ENCODE peak calls at places on chromosome 19, in five cellular contexts. T, W, M, Y and U are unnamed samples.

GRCh38 chr19:35347171-35347929 is at the start of gene FFAR1:
- DNase-seq in W (peak), M (no peak), T (no peak), Y (peak), U (peak)

GRCh38 chr19:32296694-32297093 is 48.7 kb upstream of the ZNF507 start:
- DNase-seq in M (no peak), Y (no peak), W (no peak), T (no peak), U (no peak)

GRCh38 chr19:43438291-43439162 is 23.8 kb downstream of the TEX101 start:
- DNase-seq in T (peak), M (peak), W (no peak), Y (no peak), U (peak)

GRCh38 chr19:46515879-46516350 is 20.2 kb upstream of the PNMA8B start:
- DNase-seq in T (peak), M (no peak), W (no peak), Y (no peak), U (no peak)

GRCh38 chr19:38209671-38210457 is 14.2 kb downstream of the DPF1 start:
- DNase-seq in Y (peak), W (no peak), T (no peak), M (peak), U (peak)

GRCh38 chr19:33778089-33778791 is 18.4 kb upstream of the KCTD15 start:
- DNase-seq in M (peak), Y (peak), W (peak), T (peak), U (peak)

GRCh38 chr19:480016-480855 is 16.1 kb upstream of the MADCAM1 start:
- DNase-seq in W (peak), M (peak), T (no peak), Y (peak), U (peak)

GRCh38 chr19:33507021-33507956 is 14.3 kb downstream of the PEPD start:
- DNase-seq in T (peak), W (no peak), M (no peak), Y (no peak), U (no peak)

GRCh38 chr19:35236638-35237400 is 8.3 kb upstream of the FAM187B start:
- DNase-seq in T (peak), Y (no peak), W (no peak), M (no peak), U (no peak)

GRCh38 chr19:17565611-17566010 is 10.2 kb downstream of the COLGALT1 start:
- DNase-seq in M (no peak), Y (no peak), T (no peak), W (no peak), U (no peak)

GRCh38 chr19:12938536-12939291 is at the start of gene CALR:
- DNase-seq in Y (peak), W (no peak), M (peak), T (peak), U (no peak)

GRCh38 chr19:1698636-1699035 is 46.2 kb upstream of the TCF3 start:
- DNase-seq in M (no peak), W (no peak), T (no peak), Y (no peak), U (no peak)

GRCh38 chr19:40141546-40141945 is 49.7 kb upstream of the MAP3K10 start:
- DNase-seq in Y (no peak), T (no peak), M (no peak), W (no peak), U (peak)

GRCh38 chr19:16418597-16418962 is 53.2 kb downstream of the EPS15L1 start:
- DNase-seq in T (no peak), M (no peak), Y (no peak), W (no peak), U (no peak)

GRCh38 chr19:28968721-28969120 is 244.2 kb downstream of the UQCRFS1 start:
- DNase-seq in M (no peak), W (no peak), Y (no peak), T (no peak), U (no peak)

GRCh38 chr19:45630463-45630862 is 8.7 kb downstream of the EML2 start:
- DNase-seq in Y (no peak), M (no peak), W (no peak), T (peak), U (no peak)

GRCh38 chr19:51324082-51324481 is 12.6 kb downstream of the IGLON5 start:
- DNase-seq in W (no peak), T (no peak), M (no peak), Y (no peak), U (no peak)

GRCh38 chr19:4083677-4084546 is 17.2 kb upstream of the ZBTB7A start:
- DNase-seq in Y (no peak), W (peak), M (no peak), T (no peak), U (no peak)

GRCh38 chr19:4547303-4548237 is 7.7 kb upstream of the LRG1 start:
- DNase-seq in T (peak), W (no peak), M (no peak), Y (no peak), U (no peak)

GRCh38 chr19:38055040-38055439 is 148.0 kb downstream of the SIPA1L3 start:
- DNase-seq in W (no peak), Y (no peak), T (no peak), M (no peak), U (no peak)

GRCh38 chr19:827710-828321 is at the start of gene AZU1:
- DNase-seq in W (no peak), Y (no peak), M (no peak), T (no peak), U (no peak)

GRCh38 chr19:799076-799881 is 2.0 kb downstream of the PTBP1 start:
- DNase-seq in M (no peak), W (no peak), T (peak), Y (no peak), U (no peak)

GRCh38 chr19:55385236-55385748 is 440 bp upstream of the RPL28 start:
- DNase-seq in M (peak), Y (peak), T (peak), W (peak), U (peak)

GRCh38 chr19:10220695-10221094 is 10.4 kb downstream of the S1PR2 start:
- DNase-seq in W (no peak), M (no peak), Y (no peak), T (no peak), U (no peak)

GRCh38 chr19:6678690-6679109 is 8.7 kb upstream of the TNFSF14 start:
- DNase-seq in T (peak), Y (no peak), M (no peak), W (no peak), U (no peak)

GRCh38 chr19:3710265-3710812 is 2.2 kb downstream of the TJP3 start:
- DNase-seq in Y (peak), M (peak), T (peak), W (peak), U (peak)

GRCh38 chr19:4730740-4731171 is 7.1 kb upstream of the DPP9 start:
- DNase-seq in T (no peak), Y (no peak), M (peak), W (no peak), U (no peak)

GRCh38 chr19:2047449-2048103 is 3.5 kb downstream of the MKNK2 start:
- DNase-seq in Y (peak), T (no peak), M (peak), W (no peak), U (no peak)

GRCh38 chr19:38298841-38299680 is 5.0 kb upstream of the C19orf33 start:
- DNase-seq in Y (no peak), T (no peak), M (no peak), W (no peak), U (no peak)

GRCh38 chr19:14476663-14477401 is 1.7 kb upstream of the PTGER1 start:
- DNase-seq in M (no peak), T (peak), W (no peak), Y (no peak), U (no peak)

GRCh38 chr19:35750167-35750566 is 1.8 kb downstream of the LIN37 start:
- DNase-seq in W (no peak), Y (no peak), T (peak), M (no peak), U (no peak)

GRCh38 chr19:53868091-53868891 is 608 bp downstream of the MYADM start:
- DNase-seq in Y (peak), T (peak), M (peak), W (peak), U (peak)

GRCh38 chr19:18919086-18919894 is at the start of the genes COPE and DDX49:
- DNase-seq in Y (peak), M (peak), W (peak), T (peak), U (peak)

GRCh38 chr19:18912933-18913332 is 6.3 kb downstream of the COPE start:
- DNase-seq in Y (no peak), M (no peak), T (no peak), W (no peak), U (no peak)

GRCh38 chr19:18919895-18920204 is 335 bp downstream of the DDX49 start:
- DNase-seq in T (no peak), M (no peak), Y (no peak), W (no peak), U (no peak)

GRCh38 chr19:18913466-18913865 is 5.7 kb downstream of the COPE start:
- DNase-seq in Y (no peak), T (no peak), M (no peak), W (no peak), U (no peak)

DNA sequence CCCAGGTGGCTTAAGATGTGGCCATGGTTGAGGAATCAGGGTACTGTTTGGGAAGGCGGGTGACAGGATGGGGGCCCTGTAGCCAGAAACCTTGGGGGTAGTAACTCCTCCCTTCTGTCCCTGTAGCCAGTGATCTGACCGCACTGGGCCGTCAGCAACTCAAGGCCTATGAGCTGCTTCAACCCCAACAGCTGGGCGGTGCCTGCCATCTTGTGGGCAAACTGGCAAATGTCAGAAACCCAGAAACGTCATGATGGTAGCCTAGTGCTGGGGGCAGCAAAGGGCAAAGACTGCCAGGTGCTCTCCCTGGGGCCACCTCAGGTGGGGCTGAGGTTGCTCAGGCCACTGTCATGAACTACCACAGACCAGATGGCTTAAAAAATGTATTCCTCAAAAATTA is 3.5 kb downstream of the COPE start:
- DNase-seq in Y (no peak), T (peak), M (no peak), W (no peak), U (no peak)
- TF ChIP-seq CTCF in Y (no peak), T (peak), M (peak), W (no peak), U (peak)

GRCh38 chr19:49335784-49336481 is 727 bp downstream of the CD37 start:
- DNase-seq in M (no peak), Y (peak), W (peak), T (no peak), U (no peak)

GRCh38 chr19:49336482-49337266 is 1.5 kb downstream of the CD37 start:
- DNase-seq in Y (peak), W (peak), T (no peak), M (no peak), U (no peak)

GRCh38 chr19:49338023-49338677 is 2.9 kb downstream of the CD37 start:
- DNase-seq in W (peak), T (no peak), M (no peak), Y (peak), U (no peak)

GRCh38 chr19:49338691-49339363 is 3.6 kb downstream of the CD37 start:
- DNase-seq in W (peak), T (peak), Y (peak), M (peak), U (peak)

DNA sequence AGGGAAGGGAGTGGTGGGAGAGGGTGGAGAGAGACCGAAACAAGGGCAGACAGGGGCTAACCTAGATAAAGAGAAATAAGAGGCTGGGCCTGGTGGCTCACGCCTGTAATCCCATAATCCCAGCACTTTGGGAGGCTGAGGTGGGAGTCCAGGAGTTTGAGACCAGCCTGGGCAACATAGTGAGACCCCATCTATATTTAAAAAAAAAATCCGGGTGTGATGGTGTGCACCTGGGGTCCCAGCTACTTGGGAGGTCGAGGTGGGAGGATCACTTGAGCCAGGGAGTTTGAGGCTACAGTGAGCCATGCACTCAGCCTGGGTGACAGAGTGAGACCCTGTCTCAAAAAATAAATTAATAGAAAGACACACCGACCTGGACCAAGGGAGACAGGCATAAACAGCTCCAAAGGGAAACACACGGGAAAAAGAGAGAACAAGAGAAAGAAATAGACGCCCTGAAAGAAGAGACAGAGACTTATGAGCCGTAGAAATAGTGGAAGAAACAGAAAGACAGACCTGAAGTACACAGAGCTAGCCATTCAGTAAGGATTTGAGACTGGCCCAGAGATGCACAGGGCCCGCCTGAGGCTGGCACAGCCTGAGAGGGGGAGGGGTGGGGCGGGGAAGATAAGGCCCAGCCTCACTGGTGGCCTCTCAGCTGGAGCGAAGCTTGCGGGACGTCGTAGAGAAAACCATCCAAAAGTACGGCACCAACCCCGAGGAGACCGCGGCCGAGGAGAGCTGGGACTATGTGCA is 2.2 kb downstream of the CD37 start:
- DNase-seq in T (no peak), Y (no peak), W (peak), M (no peak), U (no peak)
- H3K4me3 ChIP-seq in T (no peak), Y (no peak), W (no peak), M (no peak), U (no peak)

GRCh38 chr19:11792942-11793341 is 5.4 kb upstream of the ZNF491 start:
- DNase-seq in Y (no peak), W (no peak), M (no peak), T (no peak), U (no peak)

GRCh38 chr19:11797491-11797890 is 832 bp upstream of the ZNF491 start:
- DNase-seq in T (peak), W (peak), M (peak), Y (peak), U (peak)

DNA sequence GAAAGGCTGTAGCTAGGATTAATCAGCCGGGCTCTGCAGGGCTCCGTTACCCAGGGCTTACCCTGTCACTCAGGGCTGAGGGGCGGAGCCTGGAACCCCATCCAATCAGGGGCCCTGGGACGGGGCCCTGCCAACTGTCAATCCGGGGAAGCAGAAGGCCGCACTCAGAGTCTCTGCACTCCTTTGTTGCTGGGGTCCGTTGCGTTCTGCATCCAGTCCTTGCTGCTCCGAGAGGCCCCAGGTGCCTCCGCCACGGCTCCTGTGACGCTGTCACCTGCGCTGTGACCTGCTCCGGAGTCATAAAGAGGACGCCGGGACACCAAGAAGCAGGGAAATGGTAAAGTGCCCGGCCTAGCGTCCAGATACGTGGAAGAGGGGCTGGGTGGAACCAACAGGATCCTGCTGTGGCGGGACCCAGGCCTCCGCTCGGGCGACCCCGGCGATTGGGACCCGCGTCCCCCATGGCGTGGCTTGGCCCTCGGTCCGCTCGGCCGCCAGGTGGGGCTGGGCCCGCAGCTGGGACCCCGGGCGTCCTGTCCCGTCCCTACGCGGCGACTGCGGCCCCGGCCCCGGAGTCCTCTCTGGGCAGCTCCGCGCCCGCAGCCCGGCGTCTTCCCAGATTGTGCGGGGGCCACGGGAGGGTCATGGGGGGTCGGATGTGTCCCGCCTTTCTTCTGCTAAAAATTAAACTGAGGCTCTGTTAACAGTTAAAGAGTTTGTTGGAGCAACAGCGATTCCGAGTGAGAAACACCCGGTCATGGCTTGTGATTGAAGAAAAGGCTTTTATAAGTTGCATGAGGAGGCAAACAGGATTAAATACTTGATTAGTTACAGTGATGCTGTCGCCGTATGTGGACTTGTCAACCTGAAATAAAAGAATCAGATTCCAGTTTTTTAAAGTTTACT is at the start of gene ZNF491:
- DNase-seq in W (peak), M (peak), T (peak), Y (peak), U (peak)
- TF ChIP-seq CTCF in W (no peak), M (peak), T (no peak), Y (peak), U (no peak)

GRCh38 chr19:19602136-19602712 is 16.3 kb downstream of the PBX4 start:
- DNase-seq in Y (no peak), W (no peak), T (peak), M (no peak), U (no peak)

GRCh38 chr19:19610376-19611240 is 7.9 kb downstream of the PBX4 start:
- DNase-seq in Y (no peak), M (no peak), W (no peak), T (no peak), U (no peak)

GRCh38 chr19:19600793-19601346 is 17.6 kb downstream of the PBX4 start:
- DNase-seq in T (no peak), W (no peak), M (no peak), Y (no peak), U (no peak)

GRCh38 chr19:19602713-19603320 is 15.7 kb downstream of the PBX4 start:
- DNase-seq in T (peak), Y (no peak), W (no peak), M (no peak), U (no peak)

DNA sequence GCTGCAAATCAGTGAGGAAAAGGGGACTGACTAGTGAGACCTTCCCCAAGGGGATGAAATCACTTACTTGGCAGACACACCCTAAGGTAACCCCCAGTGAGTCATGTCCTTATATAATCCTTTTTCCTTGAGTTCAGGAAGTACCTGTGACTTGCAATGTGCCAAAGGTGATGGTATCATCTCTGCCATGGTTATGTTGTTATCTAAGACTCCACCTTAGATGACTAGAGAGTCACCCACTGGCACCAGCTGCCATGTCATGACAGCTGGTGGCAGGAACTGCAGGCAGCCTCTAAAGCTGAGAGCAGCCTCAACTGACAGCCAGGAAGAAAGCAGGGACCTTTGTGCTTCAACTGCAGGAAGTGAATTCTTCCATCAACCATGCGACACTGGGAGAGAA is 12.5 kb downstream of the PBX4 start:
- DNase-seq in T (peak), W (no peak), Y (no peak), M (no peak), U (no peak)
- H3K4me3 ChIP-seq in T (no peak), W (no peak), Y (no peak), M (no peak), U (no peak)

GRCh38 chr19:23273594-23274412 is 23.6 kb upstream of the ZNF724 start:
- DNase-seq in Y (peak), T (peak), W (peak), M (peak), U (peak)
- TF ChIP-seq CTCF in Y (no peak), T (no peak), W (no peak), M (peak), U (no peak)

DNA sequence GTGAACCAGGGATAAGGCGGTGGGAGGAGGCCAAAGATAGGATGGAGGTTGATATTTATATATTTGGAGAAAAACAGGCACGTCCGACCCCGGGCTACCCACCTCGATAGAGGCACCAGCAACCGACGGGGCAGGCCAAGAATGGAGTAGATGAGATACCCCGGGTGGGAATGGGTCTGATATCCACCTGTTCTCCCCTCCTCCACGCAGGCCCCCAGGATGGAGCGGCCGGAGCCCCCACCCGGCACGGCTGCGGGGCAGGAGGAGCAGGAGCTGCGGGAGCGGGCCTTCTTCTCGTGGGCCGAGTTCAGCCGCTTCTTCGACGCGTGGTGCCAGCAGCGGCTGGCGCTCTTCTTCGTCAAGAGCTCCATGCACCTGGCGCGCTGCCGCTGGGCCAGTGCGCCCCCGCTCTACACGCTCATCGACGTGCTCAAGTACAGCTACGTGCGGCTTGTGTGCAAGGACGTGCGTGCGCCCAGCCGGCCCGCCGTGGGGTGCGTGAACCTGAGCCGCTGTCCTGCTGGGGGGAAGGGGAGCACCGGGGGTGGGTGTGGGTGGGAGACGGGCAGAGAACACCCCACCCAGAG is 1.2 kb downstream of the ZSWIM9 start:
- DNase-seq in M (no peak), Y (no peak), T (no peak), W (no peak), U (no peak)
- H3K4me3 ChIP-seq in M (peak), Y (no peak), T (peak), W (no peak), U (no peak)

GRCh38 chr19:8697671-8698432 is 743 bp downstream of the ACTL9 start:
- DNase-seq in Y (no peak), M (no peak), T (no peak), W (no peak), U (no peak)
- TF ChIP-seq CTCF in Y (no peak), M (no peak), T (no peak), W (no peak), U (no peak)